ENCODE peak calls at places on chromosomes 11 and 22, in four cellular contexts. M, B, H and O are unnamed samples.

GRCh38 chr11:316891-317291 is 3.1 kb downstream of the IFITM1 start:
- DNase-seq in M (no peak), H (no peak), B (no peak), O (no peak)

GRCh38 chr11:130725417-130726233 is 190.7 kb downstream of the SNX19 start:
- DNase-seq in M (peak), B (no peak), H (no peak), O (no peak)

GRCh38 chr11:36356201-36356600 is 60.1 kb downstream of the PRR5L start:
- DNase-seq in M (no peak), B (no peak), H (no peak), O (no peak)

GRCh38 chr11:2802389-2803185 is 83.0 kb downstream of the CDKN1C start:
- DNase-seq in B (no peak), M (no peak), H (no peak), O (no peak)

GRCh38 chr11:69730500-69730899 is 26.7 kb upstream of the FGF19 start:
- DNase-seq in H (no peak), B (no peak), M (no peak), O (no peak)

GRCh38 chr22:49307870-49308269 is 519.8 kb downstream of the BRD1 start:
- DNase-seq in H (no peak), B (no peak), M (no peak), O (no peak)

GRCh38 chr11:17164361-17165246 is 43.2 kb downstream of the PIK3C2A start:
- DNase-seq in M (peak), B (no peak), H (no peak), O (no peak)

GRCh38 chr22:24894998-24895397 is 51.5 kb downstream of the LHFPL7 start:
- DNase-seq in B (no peak), H (no peak), M (peak), O (no peak)

GRCh38 chr11:74013141-74013540 is 4.3 kb upstream of the UCP3 start:
- DNase-seq in H (no peak), M (no peak), B (no peak), O (no peak)

GRCh38 chr11:30143098-30143705 is 87.6 kb upstream of the FSHB start:
- DNase-seq in H (no peak), M (peak), B (peak), O (peak)

GRCh38 chr11:126989942-126990715 is 10.4 kb downstream of the KIRREL3 start:
- DNase-seq in H (peak), M (peak), B (peak), O (peak)

GRCh38 chr11:57216463-57216862 is 20.6 kb downstream of the APLNR start:
- DNase-seq in B (no peak), H (no peak), M (no peak), O (no peak)

GRCh38 chr22:28702891-28703290 is 23.3 kb upstream of the TTC28 start:
- DNase-seq in H (no peak), M (no peak), B (no peak), O (no peak)

GRCh38 chr11:69311767-69312385 is 17.9 kb downstream of the MYEOV start:
- DNase-seq in B (no peak), H (no peak), M (peak), O (no peak)

GRCh38 chr11:128956401-128957203 is 13.9 kb upstream of the TP53AIP1 start:
- DNase-seq in H (no peak), B (peak), M (peak), O (peak)

GRCh38 chr22:25402501-25403283 is 161.8 kb upstream of the GRK3 start:
- DNase-seq in B (peak), M (peak), H (no peak), O (no peak)

GRCh38 chr22:22955866-22956535 is 68.4 kb downstream of the IGLL5 start:
- DNase-seq in H (no peak), M (peak), B (peak), O (peak)

GRCh38 chr11:1308745-1309497 is 511 bp downstream of the TOLLIP start:
- DNase-seq in M (peak), H (no peak), B (no peak), O (no peak)

GRCh38 chr11:69915501-69916250 is 96.5 kb upstream of the FGF3 start:
- DNase-seq in H (no peak), M (peak), B (peak), O (peak)

GRCh38 chr11:61832207-61832606 is 4.1 kb downstream of the FADS2 start:
- DNase-seq in B (no peak), M (no peak), H (no peak), O (no peak)

GRCh38 chr11:61828629-61829407 is 718 bp downstream of the FADS2 start:
- DNase-seq in B (peak), H (no peak), M (peak), O (peak)

GRCh38 chr11:61828379-61828628 is 204 bp downstream of the FADS2 start:
- DNase-seq in M (no peak), B (no peak), H (no peak), O (no peak)

GRCh38 chr11:61829806-61830205 is 1.7 kb downstream of the FADS2 start:
- DNase-seq in B (peak), H (no peak), M (no peak), O (no peak)

DNA sequence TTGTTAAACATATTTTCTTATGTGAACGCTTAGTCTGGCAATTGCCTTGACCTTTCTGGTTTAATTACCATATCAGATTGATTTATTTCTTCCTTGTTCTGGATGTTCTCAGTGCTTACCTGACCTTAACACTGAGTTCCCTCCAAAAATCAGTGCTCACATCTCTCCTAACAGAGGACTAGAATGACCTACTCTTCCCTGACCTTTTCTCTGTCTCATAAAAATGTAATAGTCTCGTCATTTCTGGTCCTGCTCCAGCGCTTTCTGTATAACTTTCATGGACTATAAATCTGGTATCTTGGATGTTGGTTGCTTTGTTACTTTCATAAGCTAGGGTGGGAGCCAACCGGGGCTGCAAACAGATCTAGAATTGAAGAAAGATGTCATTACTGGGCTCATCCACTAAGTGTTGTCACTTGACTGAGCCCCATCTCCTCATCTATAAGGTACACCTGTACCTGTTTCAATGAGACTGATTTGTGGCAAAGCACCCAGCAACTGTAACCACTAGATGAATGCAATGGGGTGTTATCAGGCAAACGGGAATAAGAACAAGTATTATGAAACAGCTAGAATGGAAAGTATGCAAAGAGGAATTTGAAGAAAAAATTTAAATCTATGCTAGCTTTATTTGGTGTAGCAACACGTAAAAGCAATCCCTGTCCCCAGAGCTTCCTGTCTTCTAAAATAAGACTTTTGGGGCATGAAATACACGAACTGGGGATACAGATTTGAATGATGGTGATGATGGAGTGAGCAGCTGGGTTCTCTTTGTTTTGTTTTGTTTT is 2.4 kb downstream of the FADS2 start:
- DNase-seq in H (no peak), B (peak), M (no peak), O (no peak)
- H3K9ac ChIP-seq in H (no peak), B (no peak), M (peak), O (no peak)

GRCh38 chr22:17257091-17257490 is 37.9 kb upstream of the ADA2 start:
- DNase-seq in H (no peak), B (no peak), M (no peak), O (no peak)

GRCh38 chr22:17258015-17258827 is 39.0 kb upstream of the ADA2 start:
- DNase-seq in B (peak), M (peak), H (no peak), O (peak)

GRCh38 chr22:17260291-17260690 is 41.1 kb upstream of the ADA2 start:
- DNase-seq in B (no peak), M (no peak), H (no peak), O (no peak)

GRCh38 chr22:17260950-17261349 is 41.7 kb upstream of the ADA2 start:
- DNase-seq in M (no peak), H (no peak), B (no peak), O (no peak)

DNA sequence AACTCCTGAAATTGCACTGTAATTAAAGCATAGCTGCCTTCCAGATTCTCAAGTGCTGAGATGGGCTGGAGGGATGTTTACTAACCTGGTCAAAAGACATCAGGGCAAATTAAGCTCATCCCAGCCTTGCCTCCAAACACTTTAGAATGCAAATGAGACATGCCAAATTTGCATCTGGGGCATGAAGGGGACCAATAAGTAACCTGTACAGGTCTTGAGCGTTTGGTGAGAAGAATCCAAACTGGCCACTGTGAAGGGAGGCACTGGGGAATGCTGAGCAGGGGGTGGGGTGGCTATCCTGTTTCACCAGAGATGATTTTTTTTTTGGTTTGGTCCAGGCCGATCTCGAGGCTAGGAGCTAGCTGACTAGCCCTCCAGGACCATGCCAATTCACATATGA is 38.3 kb upstream of the ADA2 start:
- DNase-seq in H (no peak), B (no peak), M (no peak), O (no peak)
- H3K4me3 ChIP-seq in H (no peak), B (no peak), M (no peak), O (peak)

GRCh38 chr11:92536895-92537294 is 312.3 kb downstream of the FAT3 start:
- DNase-seq in M (no peak), H (no peak), B (no peak), O (no peak)
- H2BK12ac ChIP-seq in M (no peak), H (no peak), B (no peak), O (no peak)

GRCh38 chr11:75339685-75340409 is 11.6 kb downstream of the ARRB1 start:
- DNase-seq in B (peak), M (peak), H (no peak), O (no peak)
- H3K9ac ChIP-seq in B (no peak), M (peak), H (no peak), O (peak)

DNA sequence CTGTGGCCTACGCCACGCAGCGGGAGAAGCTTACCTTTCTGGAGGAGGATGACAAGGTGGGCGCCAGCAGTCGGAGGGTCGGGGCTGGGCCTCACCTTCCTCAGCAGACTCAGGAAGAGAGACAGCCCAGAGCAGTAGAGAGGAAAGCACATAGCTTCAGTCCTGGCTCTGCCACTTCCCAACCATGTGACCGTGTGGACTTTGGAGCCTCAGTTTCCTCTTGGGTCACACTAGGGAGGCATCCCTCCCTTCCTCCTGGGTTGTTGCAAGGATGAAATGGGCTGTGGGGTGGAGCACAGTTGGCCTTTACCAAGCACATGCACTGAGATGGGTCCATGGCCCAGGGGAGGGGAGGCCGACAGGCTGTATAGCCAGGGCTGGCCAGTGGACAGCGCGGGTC is 12.9 kb downstream of the DPP3 start:
- DNase-seq in B (no peak), H (no peak), M (no peak), O (no peak)
- H3K4me3 ChIP-seq in B (no peak), H (no peak), M (no peak), O (no peak)

DNA sequence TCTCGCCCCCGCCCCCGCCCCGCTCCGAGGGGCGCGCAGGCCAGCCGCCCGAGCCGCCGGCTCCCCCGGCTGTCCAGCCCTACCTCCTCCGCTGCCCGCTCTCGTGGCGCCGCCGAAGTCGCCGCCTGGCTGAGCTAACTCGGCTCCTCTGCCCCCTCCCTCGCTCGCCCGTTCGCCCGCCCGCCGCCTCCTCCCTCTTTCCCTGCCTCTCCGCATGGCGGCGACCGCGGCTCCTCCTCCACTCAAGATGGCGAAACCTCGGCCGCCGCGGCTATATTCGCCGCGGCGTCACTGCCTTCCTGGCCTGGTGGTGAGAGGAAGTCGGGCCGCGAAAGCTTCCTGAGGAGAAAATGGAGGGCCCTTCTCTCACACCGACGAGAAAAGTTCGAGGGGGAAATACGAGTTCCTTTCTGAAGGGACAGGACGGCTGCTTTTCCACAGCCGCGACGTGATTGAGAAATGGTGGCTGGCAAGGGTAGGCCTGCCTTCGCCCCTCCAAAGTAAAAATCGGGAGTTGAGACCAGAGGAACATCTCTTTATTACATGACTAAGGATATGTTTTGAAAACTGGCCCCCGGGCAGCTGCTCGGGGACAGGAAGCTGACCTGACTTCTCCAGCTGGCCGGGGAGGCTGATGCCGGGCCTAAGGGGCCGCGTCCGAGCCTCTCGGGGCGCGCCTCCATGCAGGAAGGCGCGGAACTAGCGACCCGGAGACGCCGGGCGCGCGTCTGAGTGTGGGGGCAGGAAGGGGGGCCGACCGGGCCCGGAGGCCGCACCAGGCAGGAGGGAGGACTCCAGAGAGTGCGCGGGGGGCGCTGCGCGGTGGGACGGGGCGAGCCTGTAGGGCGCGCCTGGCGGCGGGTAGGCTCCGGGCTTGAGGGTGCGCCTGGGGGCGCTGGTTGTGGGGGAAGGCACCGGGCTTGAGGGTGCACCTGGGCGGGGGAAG is at the start of gene DDX6:
- DNase-seq in H (peak), B (peak), M (peak), O (peak)
- H2BK12ac ChIP-seq in H (peak), B (peak), M (peak), O (no peak)

DNA sequence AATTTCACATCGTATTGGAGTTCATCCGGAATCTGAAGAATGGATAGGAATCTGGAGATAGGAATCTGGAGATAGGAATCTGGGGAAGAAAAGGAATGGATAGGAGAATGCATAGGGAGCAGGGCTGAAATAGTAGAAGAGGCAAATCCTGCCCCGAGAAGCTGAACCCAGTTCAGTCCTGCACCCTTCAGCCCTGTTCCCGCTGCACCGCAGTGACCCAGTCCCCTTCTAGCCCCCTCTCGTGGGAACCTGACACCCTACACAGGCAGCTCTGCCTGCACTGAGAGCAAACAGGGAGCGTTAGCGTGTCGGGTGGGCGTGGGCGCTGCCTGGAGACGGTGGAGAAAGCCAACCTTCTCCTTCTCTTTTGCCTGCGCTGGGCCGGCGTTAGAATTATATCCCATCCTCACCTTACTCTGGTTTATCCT is 1.1 kb upstream of the CCKBR start:
- DNase-seq in H (no peak), M (peak), B (peak), O (peak)
- H3K9ac ChIP-seq in H (no peak), M (peak), B (no peak), O (no peak)

GRCh38 chr11:3856856-3857553 is 1.5 kb downstream of the STIM1 start:
- DNase-seq in B (no peak), M (no peak), H (no peak), O (no peak)
- H3K4me3 ChIP-seq in B (no peak), M (peak), H (no peak), O (peak)

GRCh38 chr11:116879789-116880402 is 42.5 kb upstream of the APOA1 start:
- DNase-seq in B (peak), H (no peak), M (peak), O (peak)
- H2BK12ac ChIP-seq in B (no peak), H (no peak), M (no peak), O (no peak)